ENCODE peak calls at places on chromosomes 7 and 10, in seven cellular contexts. G is ovary, C is IMR-90, S is CD14-positive monocyte, R is transverse colon, E is Panc1, Q is astrocyte of the spinal cord. B is an unnamed sample.

GRCh38 chr10:14185501-14186045 is 145.2 kb downstream of the FRMD4A start:
- DNase-seq in S (no peak), C (peak; percentile 90), E (peak; percentile 22), Q (peak; percentile 93), R (no peak), G (no peak), B (no peak)

GRCh38 chr10:58807631-58808024 is 295.0 kb downstream of the BICC1 start:
- DNase-seq in G (no peak), C (peak; percentile 63), R (no peak), Q (no peak), S (no peak), E (no peak), B (no peak)

GRCh38 chr7:158606111-158606510 is 18.5 kb upstream of the PTPRN2 start:
- DNase-seq in R (no peak), C (no peak), E (no peak), S (no peak), G (no peak), Q (peak; percentile 13), B (no peak)

GRCh38 chr10:72308320-72308987 is 34.7 kb downstream of the DDIT4 start:
- DNase-seq in Q (peak; percentile 81), C (peak; percentile 85), E (no peak), S (peak; percentile 91), R (peak; percentile 63), G (peak; percentile 81), B (peak; percentile 84)

GRCh38 chr7:66790725-66791124 is 50.2 kb downstream of the RABGEF1 start:
- DNase-seq in C (no peak), Q (no peak), R (no peak), G (no peak), S (no peak), E (no peak), B (no peak)

GRCh38 chr7:134645935-134646334 is 718 bp upstream of the BPGM start:
- DNase-seq in C (peak; percentile 65), G (no peak), S (no peak), R (no peak), Q (peak; percentile 34), E (no peak), B (no peak)

GRCh38 chr7:139016931-139017511 is 18.8 kb downstream of the ZC3HAV1L start:
- DNase-seq in R (peak; percentile 63), C (peak; percentile 75), E (peak; percentile 66), G (peak; percentile 45), Q (peak; percentile 76), S (no peak), B (peak; percentile 58)

GRCh38 chr7:30994206-30995100 is 30.7 kb downstream of the GHRHR start:
- DNase-seq in C (no peak), E (no peak), S (no peak), Q (no peak), R (no peak), G (no peak), B (no peak)

GRCh38 chr10:84355106-84355505 is 26.7 kb downstream of the CCSER2 start:
- DNase-seq in S (no peak), E (no peak), Q (no peak), R (no peak), G (no peak), C (no peak), B (no peak)

GRCh38 chr10:103278862-103279298 is 1.9 kb downstream of the INA start:
- DNase-seq in Q (peak; percentile 55), G (peak; percentile 67), C (peak; percentile 55), R (peak; percentile 36), E (no peak), S (no peak), B (peak; percentile 51)

GRCh38 chr7:128119036-128119435 is 87.8 kb upstream of the LRRC4 start:
- DNase-seq in G (no peak), C (no peak), S (no peak), E (no peak), Q (no peak), R (no peak), B (no peak)

GRCh38 chr10:83603708-83604107 is 535.6 kb upstream of the GHITM start:
- DNase-seq in E (no peak), G (no peak), R (no peak), Q (peak; percentile 56), C (no peak), S (no peak), B (no peak)

GRCh38 chr7:135245826-135246825 is 12.5 kb downstream of the STRA8 start:
- DNase-seq in S (no peak), C (no peak), E (no peak), G (no peak), R (no peak), Q (no peak), B (no peak)

GRCh38 chr10:97709746-97710078 is 3.8 kb upstream of the MARVELD1 start:
- DNase-seq in S (no peak), C (no peak), G (no peak), E (no peak), R (no peak), Q (no peak), B (no peak)
- TF ChIP-seq CTCF in S (peak; percentile 35), C (no peak), G (no peak), E (peak; percentile 49), R (no peak), Q (no peak), B (no peak)

GRCh38 chr10:26801831-26802230 is 58.9 kb downstream of the ABI1 start:
- DNase-seq in E (no peak), R (no peak), C (no peak), S (no peak), G (no peak), Q (no peak), B (no peak)
- TF ChIP-seq CTCF in E (no peak), R (no peak), C (no peak), S (no peak), G (no peak), Q (no peak), B (no peak)

DNA sequence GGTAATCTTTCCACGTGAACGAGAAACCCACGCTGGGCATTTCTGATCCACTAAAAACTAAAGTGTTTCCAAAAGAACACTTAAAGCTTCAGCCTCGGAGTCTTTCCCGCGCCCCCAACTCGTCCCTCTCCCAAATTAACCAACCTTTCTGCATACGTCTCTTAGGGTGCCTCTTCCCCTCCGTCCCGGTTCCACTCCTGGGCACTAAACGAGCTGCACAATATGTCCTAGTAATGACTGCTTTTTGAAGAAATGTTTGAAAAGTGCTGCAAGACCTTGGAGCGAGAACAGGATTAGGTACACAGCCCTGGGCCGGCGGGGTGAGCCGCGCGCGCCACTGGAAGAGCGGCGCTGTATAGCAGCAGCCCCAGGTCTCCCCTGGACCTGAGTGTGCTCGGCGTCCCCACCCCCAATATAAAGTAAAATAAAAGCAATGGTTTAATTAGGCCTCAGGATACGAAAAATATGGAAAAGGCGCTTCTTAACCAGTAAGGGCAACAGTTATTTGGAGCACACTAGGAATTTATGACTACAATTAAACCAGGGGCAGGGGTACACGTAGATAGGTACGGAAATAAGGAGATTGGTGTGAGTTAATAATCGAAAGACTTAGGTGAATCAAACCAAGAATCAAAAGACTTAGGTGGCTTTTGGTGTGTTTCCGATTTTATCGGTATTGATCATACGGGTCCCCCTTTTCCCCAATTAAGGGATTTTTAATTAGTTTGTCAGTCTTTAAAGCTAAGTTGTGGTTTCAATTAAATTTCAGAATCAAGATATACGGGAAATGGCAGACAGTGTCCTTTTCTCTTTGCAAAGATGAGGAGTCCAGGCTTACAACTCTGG is 1.9 kb downstream of the TET1 start:
- DNase-seq in R (peak; percentile 9), C (no peak), S (no peak), E (no peak), Q (peak; percentile 30), G (peak; percentile 34), B (no peak)
- TF ChIP-seq CTCF in R (no peak), C (no peak), S (no peak), E (no peak), Q (no peak), G (no peak), B (no peak)

GRCh38 chr10:30389543-30389942 is 40.5 kb upstream of the MTPAP start:
- DNase-seq in E (no peak), C (no peak), G (no peak), S (no peak), Q (no peak), R (no peak), B (no peak)

GRCh38 chr10:30386801-30387588 is 37.9 kb upstream of the MTPAP start:
- DNase-seq in E (no peak), G (no peak), S (peak; percentile 70), R (no peak), Q (no peak), C (no peak), B (no peak)

GRCh38 chr10:30390207-30390606 is 41.1 kb upstream of the MTPAP start:
- DNase-seq in S (no peak), E (no peak), G (no peak), C (no peak), R (no peak), Q (no peak), B (no peak)

GRCh38 chr10:30384791-30385201 is 35.7 kb upstream of the MTPAP start:
- DNase-seq in G (no peak), S (no peak), Q (peak; percentile 36), C (peak; percentile 34), R (no peak), E (peak; percentile 8), B (no peak)

DNA sequence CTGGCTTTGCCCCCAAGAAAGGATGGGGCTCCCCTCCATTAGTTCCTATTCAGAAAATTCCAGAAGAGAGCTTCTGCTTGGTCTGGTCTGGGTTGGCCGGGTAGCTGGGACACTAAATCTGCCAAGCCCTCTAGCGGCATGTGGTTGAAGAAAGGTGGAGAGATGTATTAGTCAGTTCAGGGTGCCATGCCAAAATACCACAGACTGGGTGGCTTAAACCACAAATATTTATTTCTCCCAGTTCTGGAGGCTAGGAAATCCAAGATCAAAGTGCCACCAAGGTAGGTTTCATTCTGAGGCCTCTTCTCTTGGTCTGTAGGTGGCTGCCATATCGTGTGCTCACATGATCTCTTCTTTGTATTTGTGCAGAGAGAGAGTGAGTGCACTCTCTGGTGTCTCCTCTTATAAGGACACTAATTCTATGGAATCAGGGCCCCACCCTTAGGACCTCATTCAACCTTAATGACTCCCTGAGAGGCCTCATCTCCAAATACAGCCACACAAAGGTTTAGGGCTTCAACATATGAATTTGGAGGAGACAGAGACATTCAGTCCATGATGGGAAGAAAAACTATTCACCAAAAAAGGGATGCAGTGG is 38.7 kb upstream of the MTPAP start:
- DNase-seq in G (no peak), Q (peak; percentile 40), C (no peak), E (no peak), S (no peak), R (no peak), B (no peak)
- TF ChIP-seq CTCF in G (no peak), Q (peak; percentile 29), C (no peak), E (peak; percentile 11), S (no peak), R (no peak), B (no peak)

GRCh38 chr10:48439031-48439430 is 132.6 kb downstream of the MAPK8 start:
- DNase-seq in E (no peak), R (no peak), G (no peak), C (peak; percentile 81), Q (peak; percentile 50), S (no peak), B (no peak)

GRCh38 chr10:48442090-48442808 is 135.8 kb downstream of the MAPK8 start:
- DNase-seq in R (no peak), S (no peak), G (no peak), C (no peak), Q (no peak), E (no peak), B (peak; percentile 14)

GRCh38 chr10:48440771-48441170 is 134.3 kb downstream of the MAPK8 start:
- DNase-seq in S (no peak), R (no peak), E (no peak), G (no peak), C (no peak), Q (no peak), B (no peak)

GRCh38 chr10:48437546-48437945 is 131.1 kb downstream of the MAPK8 start:
- DNase-seq in C (no peak), S (no peak), E (no peak), Q (no peak), R (no peak), G (no peak), B (no peak)

GRCh38 chr10:48439581-48440041 is 133.1 kb downstream of the MAPK8 start:
- DNase-seq in Q (peak; percentile 35), C (peak; percentile 27), G (peak; percentile 65), S (no peak), E (no peak), R (peak; percentile 52), B (peak; percentile 56)
- TF ChIP-seq CTCF in Q (no peak), C (no peak), G (no peak), S (no peak), E (no peak), R (no peak), B (no peak)

B was measured in colonic mucosa.